ENCODE peak calls at places on chromosome 20, in four cellular contexts. U is K562, F is HepG2, Q is SK-N-SH. I is an unnamed sample.
A peak's percentile ranks its signal among the peaks of the same experiment; 100 is the strongest.

GRCh38 chr20:3681931-3682820 is at the start of gene ADAM33:
- DNase-seq in F (no peak), Q (peak; percentile 63), U (no peak), I (peak; percentile 51)

GRCh38 chr20:4637081-4637797 is 84.5 kb upstream of the PRND start:
- DNase-seq in Q (no peak), F (no peak), U (no peak), I (no peak)

GRCh38 chr20:57682184-57683038 is 27.4 kb downstream of the PMEPA1 start:
- DNase-seq in U (no peak), Q (peak; percentile 57), F (no peak), I (no peak)

GRCh38 chr20:57403216-57403615 is 12.0 kb downstream of the RBM38 start:
- DNase-seq in U (no peak), F (no peak), Q (no peak), I (no peak)

GRCh38 chr20:21437816-21438215 is 40.5 kb upstream of the NKX2-4 start:
- DNase-seq in F (no peak), U (no peak), Q (no peak), I (no peak)

GRCh38 chr20:10242166-10242565 is 23.5 kb downstream of the SNAP25 start:
- DNase-seq in Q (no peak), F (no peak), U (no peak), I (no peak)

GRCh38 chr20:50528129-50528528 is 17.9 kb downstream of the PTPN1 start:
- DNase-seq in F (no peak), Q (no peak), U (no peak), I (no peak)

GRCh38 chr20:38393259-38393658 is 41.9 kb downstream of the SNHG17 start:
- DNase-seq in F (no peak), Q (peak; percentile 53), U (no peak), I (no peak)

GRCh38 chr20:51631011-51631950 is 88.8 kb upstream of the NFATC2 start:
- DNase-seq in Q (peak; percentile 44), F (peak; percentile 28), U (peak; percentile 53), I (no peak)

GRCh38 chr20:21713901-21714296 is 8.4 kb downstream of the PAX1 start:
- DNase-seq in Q (no peak), F (no peak), U (no peak), I (peak; percentile 45)

GRCh38 chr20:53077373-53078205 is 105.4 kb downstream of the TSHZ2 start:
- DNase-seq in U (no peak), F (peak; percentile 94), Q (no peak), I (no peak)

GRCh38 chr20:17806739-17807441 is 107.1 kb downstream of the BANF2 start:
- DNase-seq in F (no peak), Q (peak; percentile 66), U (peak; percentile 21), I (peak; percentile 62)

GRCh38 chr20:40438161-40438835 is 250.7 kb downstream of the MAFB start:
- DNase-seq in F (no peak), U (no peak), Q (no peak), I (no peak)

GRCh38 chr20:18524646-18525045 is 16.9 kb downstream of the SEC23B start:
- DNase-seq in Q (no peak), F (no peak), U (no peak), I (no peak)

GRCh38 chr20:7195704-7196103 is 428.2 kb downstream of the BMP2 start:
- DNase-seq in U (no peak), Q (no peak), F (no peak), I (no peak)

GRCh38 chr20:46031701-46032254 is 2.8 kb downstream of the SLC12A5 start:
- DNase-seq in F (no peak), Q (peak; percentile 91), U (no peak), I (peak; percentile 71)

GRCh38 chr20:36826556-36827244 is 49.2 kb upstream of the TLDC2 start:
- DNase-seq in U (no peak), F (no peak), Q (no peak), I (no peak)

GRCh38 chr20:57202309-57202708 is 64.1 kb downstream of the BMP7 start:
- DNase-seq in U (no peak), Q (no peak), F (no peak), I (no peak)

GRCh38 chr20:709421-709820 is 33.8 kb upstream of the SCRT2 start:
- DNase-seq in Q (peak; percentile 71), F (no peak), U (no peak), I (no peak)

GRCh38 chr20:58059145-58059544 is 169.3 kb downstream of the ANKRD60 start:
- DNase-seq in Q (no peak), F (no peak), U (no peak), I (no peak)

GRCh38 chr20:3172933-3173581 is at the start of gene LZTS3:
- DNase-seq in Q (peak; percentile 94), U (peak; percentile 81), F (peak; percentile 63), I (peak; percentile 88)

GRCh38 chr20:54088430-54088829 is 18.0 kb upstream of the BCAS1 start:
- DNase-seq in U (no peak), Q (no peak), F (no peak), I (no peak)

GRCh38 chr20:21046413-21047070 is 59.6 kb downstream of the LINC00237 start:
- DNase-seq in Q (peak; percentile 19), F (no peak), U (no peak), I (no peak)

GRCh38 chr20:17430515-17430914 is 100.7 kb downstream of the BFSP1 start:
- DNase-seq in U (no peak), Q (no peak), F (no peak), I (no peak)

GRCh38 chr20:7038029-7038428 is 270.5 kb downstream of the BMP2 start:
- DNase-seq in U (no peak), Q (no peak), F (no peak), I (no peak)

GRCh38 chr20:31758521-31758920 is 19.4 kb downstream of the TPX2 start:
- DNase-seq in F (no peak), U (no peak), Q (no peak), I (no peak)

DNA sequence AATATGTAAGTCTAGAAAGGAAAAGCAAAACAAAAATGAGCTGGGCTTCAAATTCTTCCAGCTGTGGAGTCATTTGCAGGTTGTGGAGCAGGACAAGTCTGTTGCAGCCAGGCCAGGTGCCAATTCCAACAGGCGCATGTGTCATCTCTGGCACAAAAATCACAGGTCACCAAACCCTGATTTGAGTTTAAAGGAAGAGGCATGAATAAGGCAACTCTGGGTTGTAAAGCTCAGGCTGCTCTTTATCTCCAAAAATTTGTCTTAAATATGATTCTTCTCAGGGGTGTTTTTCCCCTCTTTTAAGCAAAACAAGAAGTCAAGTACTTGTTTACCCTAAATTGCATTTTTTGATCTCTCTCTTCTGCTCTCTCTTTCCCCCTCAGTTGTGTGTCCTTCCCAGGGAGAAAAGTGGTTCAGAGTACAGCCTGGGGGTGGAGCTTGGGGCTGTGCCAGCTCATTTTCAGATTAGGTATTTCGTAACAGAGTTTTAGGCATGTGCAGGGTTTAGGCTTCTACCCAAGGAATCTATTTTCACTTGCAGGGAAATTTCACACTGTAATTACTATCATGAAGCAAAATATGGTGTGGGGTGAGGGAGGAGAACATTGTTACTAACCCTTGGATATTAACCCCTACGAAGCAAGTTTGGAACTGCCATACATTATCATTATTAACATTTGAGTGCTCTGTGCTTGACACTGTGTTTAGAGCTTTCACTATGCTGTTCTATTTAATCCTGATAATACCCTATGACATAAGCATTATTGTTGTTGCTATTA is 8.3 kb upstream of the NCOA3 start:
- DNase-seq in Q (peak; percentile 52), U (peak; percentile 69), F (peak; percentile 93), I (no peak)
- TF ChIP-seq FOXJ3 in Q (no peak), U (no peak), F (peak; percentile 62), I (no peak)

GRCh38 chr20:33387177-33387576 is 14.1 kb downstream of the CDK5RAP1 start:
- DNase-seq in U (no peak), F (no peak), Q (no peak), I (no peak)
- TF ChIP-seq FOXJ3 in U (no peak), F (no peak), Q (no peak), I (no peak)

DNA sequence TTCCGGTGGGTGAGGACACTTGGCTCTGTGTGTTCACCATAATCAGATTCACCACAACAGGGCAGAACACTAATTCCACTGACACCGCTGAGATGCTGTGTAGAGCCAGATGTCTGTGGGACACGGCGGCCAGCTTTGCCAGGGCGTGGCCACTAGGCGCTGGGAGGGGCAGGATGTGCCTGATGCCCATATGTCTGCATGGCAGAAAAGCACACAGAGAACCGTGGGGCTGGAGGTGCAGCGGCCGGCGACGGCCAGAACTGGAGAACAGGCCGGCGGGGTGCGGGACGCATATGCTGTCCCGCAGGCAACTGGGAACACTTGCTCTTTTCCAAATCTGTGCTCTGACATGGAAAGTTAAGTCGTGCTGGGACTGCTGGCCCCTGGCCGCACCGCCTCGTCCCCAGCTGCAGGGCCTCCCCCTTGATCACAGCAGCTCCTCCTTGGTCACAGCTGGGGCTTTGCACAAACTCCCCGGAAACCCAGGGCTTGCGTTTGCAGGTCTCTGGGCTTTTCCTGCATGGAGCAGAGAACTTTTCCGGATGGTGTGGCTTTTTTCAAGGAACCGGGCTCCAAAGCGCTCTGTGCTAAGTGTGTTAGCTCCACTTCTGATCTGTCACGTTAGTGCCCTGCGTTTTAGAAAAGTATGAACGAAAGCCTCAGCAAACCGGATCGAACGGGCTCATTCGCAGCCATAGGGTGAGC is 31.1 kb downstream of the NTSR1 start:
- DNase-seq in Q (no peak), F (no peak), U (no peak), I (peak; percentile 13)
- TF ChIP-seq FOXJ3 in Q (no peak), F (no peak), U (no peak), I (no peak)

GRCh38 chr20:48538058-48538825 is 289.6 kb downstream of the PREX1 start:
- DNase-seq in U (no peak), F (peak; percentile 37), Q (no peak), I (no peak)
- TF ChIP-seq FOXJ3 in U (no peak), F (no peak), Q (no peak), I (no peak)

GRCh38 chr20:23049933-23050838 is 714 bp upstream of the THBD start:
- DNase-seq in F (no peak), U (no peak), Q (no peak), I (peak; percentile 32)

GRCh38 chr20:23050847-23051627 is 1.6 kb upstream of the THBD start:
- DNase-seq in U (peak; percentile 69), F (no peak), Q (no peak), I (peak; percentile 94)

GRCh38 chr20:23047738-23048214 is 1.7 kb downstream of the THBD start:
- DNase-seq in F (no peak), Q (no peak), U (no peak), I (peak; percentile 32)

GRCh38 chr20:23048283-23049200 is 930 bp downstream of the THBD start:
- DNase-seq in U (no peak), Q (no peak), F (no peak), I (peak; percentile 78)

DNA sequence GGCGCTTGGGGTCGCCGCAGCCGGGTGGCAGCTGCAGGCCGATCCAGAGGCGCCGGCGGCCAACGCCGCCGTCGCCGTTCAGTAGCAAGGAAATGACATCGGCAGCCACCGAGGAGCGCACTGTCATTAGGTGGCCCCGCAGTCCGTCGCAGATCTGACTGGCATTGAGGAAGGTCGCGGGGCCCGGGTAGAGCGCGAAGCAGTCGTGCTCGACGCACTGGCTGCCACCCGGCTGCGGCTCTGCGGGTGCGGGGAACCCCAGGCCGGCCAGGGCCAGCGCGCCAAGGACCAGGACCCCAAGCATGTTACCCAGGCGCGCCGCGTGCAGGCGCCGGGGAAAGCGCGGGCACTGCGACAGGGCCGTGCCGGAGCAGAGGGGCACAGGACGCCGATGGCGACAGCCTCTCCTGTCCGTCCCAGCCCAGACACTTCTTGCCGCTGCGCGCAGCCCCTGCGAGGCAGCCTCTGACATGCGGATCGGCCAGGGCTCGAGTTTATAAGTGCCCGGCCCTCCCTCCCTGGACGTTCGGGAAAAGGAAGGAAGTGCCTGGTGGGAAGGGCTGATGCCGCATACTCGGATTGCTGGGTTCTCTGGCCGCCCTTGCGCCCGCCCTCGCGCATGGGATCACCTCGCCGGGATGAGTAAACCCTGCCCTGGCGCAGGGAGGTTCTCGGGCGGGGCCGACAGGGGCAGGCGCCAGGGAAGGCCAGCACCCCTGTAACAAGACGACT is at the start of gene THBD:
- DNase-seq in U (no peak), Q (no peak), F (no peak), I (peak; percentile 56)
- TF ChIP-seq FOXJ3 in U (no peak), Q (no peak), F (no peak), I (no peak)